ENCODE peak calls at places on chromosomes 1 and 21, in seven cellular contexts. One of them, this sample, is unnamed.

GRCh38 chr1:18974005-18974404 is 17.5 kb upstream of the IFFO2 start:
- DNase-seq in Calu3: no peak
- DNase-seq in psoas muscle: no peak
- DNase-seq in endothelial cell: no peak
- DNase-seq in neural progenitor cell: no peak
- DNase-seq in fibroblast of mammary gland: no peak
- DNase-seq in thoracic aorta: no peak
- DNase-seq in this sample: no peak

GRCh38 chr1:100530901-100531487 is 6.9 kb upstream of the GPR88 start:
- DNase-seq in psoas muscle: peak
- DNase-seq in Calu3: no peak
- DNase-seq in neural progenitor cell: no peak
- DNase-seq in thoracic aorta: no peak
- DNase-seq in endothelial cell: no peak
- DNase-seq in fibroblast of mammary gland: peak
- DNase-seq in this sample: no peak

GRCh38 chr1:2235300-2235998 is 7.3 kb downstream of the SKI start:
- DNase-seq in fibroblast of mammary gland: no peak
- DNase-seq in endothelial cell: no peak
- DNase-seq in psoas muscle: no peak
- DNase-seq in neural progenitor cell: no peak
- DNase-seq in thoracic aorta: no peak
- DNase-seq in Calu3: no peak
- DNase-seq in this sample: no peak

GRCh38 chr1:212566522-212567479 is 41.8 kb upstream of the ATF3 start:
- DNase-seq in fibroblast of mammary gland: peak
- DNase-seq in endothelial cell: no peak
- DNase-seq in Calu3: peak
- DNase-seq in thoracic aorta: no peak
- DNase-seq in neural progenitor cell: no peak
- DNase-seq in psoas muscle: no peak
- DNase-seq in this sample: no peak

GRCh38 chr1:2474104-2474787 is 1.8 kb upstream of the PLCH2 start:
- DNase-seq in psoas muscle: no peak
- DNase-seq in fibroblast of mammary gland: no peak
- DNase-seq in endothelial cell: no peak
- DNase-seq in Calu3: no peak
- DNase-seq in neural progenitor cell: peak
- DNase-seq in thoracic aorta: no peak
- DNase-seq in this sample: no peak

GRCh38 chr1:111290640-111291039 is at the start of gene CHIA:
- DNase-seq in thoracic aorta: no peak
- DNase-seq in neural progenitor cell: no peak
- DNase-seq in Calu3: no peak
- DNase-seq in endothelial cell: no peak
- DNase-seq in fibroblast of mammary gland: peak
- DNase-seq in psoas muscle: no peak
- DNase-seq in this sample: no peak

GRCh38 chr1:164473544-164473943 is 85.4 kb upstream of the PBX1 start:
- DNase-seq in thoracic aorta: no peak
- DNase-seq in psoas muscle: no peak
- DNase-seq in Calu3: no peak
- DNase-seq in endothelial cell: no peak
- DNase-seq in fibroblast of mammary gland: no peak
- DNase-seq in neural progenitor cell: no peak
- DNase-seq in this sample: no peak

GRCh38 chr1:33320619-33321165 is at the start of gene A3GALT2:
- DNase-seq in thoracic aorta: no peak
- DNase-seq in psoas muscle: no peak
- DNase-seq in neural progenitor cell: no peak
- DNase-seq in Calu3: no peak
- DNase-seq in endothelial cell: no peak
- DNase-seq in fibroblast of mammary gland: no peak
- DNase-seq in this sample: peak

GRCh38 chr1:53127546-53127945 is 14.9 kb downstream of the SLC1A7 start:
- DNase-seq in fibroblast of mammary gland: peak
- DNase-seq in endothelial cell: no peak
- DNase-seq in Calu3: no peak
- DNase-seq in thoracic aorta: no peak
- DNase-seq in psoas muscle: no peak
- DNase-seq in neural progenitor cell: no peak
- DNase-seq in this sample: no peak

GRCh38 chr1:10716840-10717239 is 79.6 kb downstream of the CASZ1 start:
- DNase-seq in endothelial cell: no peak
- DNase-seq in fibroblast of mammary gland: no peak
- DNase-seq in neural progenitor cell: no peak
- DNase-seq in psoas muscle: no peak
- DNase-seq in thoracic aorta: no peak
- DNase-seq in Calu3: no peak
- DNase-seq in this sample: no peak

GRCh38 chr1:164557270-164557669 is 1.7 kb upstream of the PBX1 start:
- DNase-seq in neural progenitor cell: no peak
- DNase-seq in fibroblast of mammary gland: no peak
- DNase-seq in psoas muscle: no peak
- DNase-seq in endothelial cell: no peak
- DNase-seq in Calu3: peak
- DNase-seq in thoracic aorta: no peak
- DNase-seq in this sample: no peak

GRCh38 chr1:217135569-217135915 is 412.3 kb upstream of the ESRRG start:
- DNase-seq in Calu3: no peak
- DNase-seq in neural progenitor cell: peak
- DNase-seq in endothelial cell: peak
- DNase-seq in thoracic aorta: no peak
- DNase-seq in psoas muscle: no peak
- DNase-seq in fibroblast of mammary gland: no peak
- DNase-seq in this sample: no peak

GRCh38 chr1:169890761-169891538 is 2.7 kb downstream of the SCYL3 start:
- DNase-seq in endothelial cell: no peak
- DNase-seq in Calu3: peak
- DNase-seq in psoas muscle: no peak
- DNase-seq in fibroblast of mammary gland: no peak
- DNase-seq in neural progenitor cell: no peak
- DNase-seq in thoracic aorta: no peak
- DNase-seq in this sample: no peak

GRCh38 chr21:42799516-42799915 is 79.8 kb downstream of the WDR4 start:
- DNase-seq in fibroblast of mammary gland: peak
- DNase-seq in psoas muscle: no peak
- DNase-seq in neural progenitor cell: no peak
- DNase-seq in endothelial cell: no peak
- DNase-seq in thoracic aorta: no peak
- DNase-seq in Calu3: peak
- DNase-seq in this sample: no peak

GRCh38 chr1:48500541-48501440 is 28.8 kb upstream of the SPATA6 start:
- DNase-seq in endothelial cell: no peak
- DNase-seq in neural progenitor cell: no peak
- DNase-seq in Calu3: no peak
- DNase-seq in fibroblast of mammary gland: no peak
- DNase-seq in thoracic aorta: no peak
- DNase-seq in psoas muscle: no peak
- DNase-seq in this sample: no peak

GRCh38 chr1:28156821-28157220 is 19.7 kb downstream of the PTAFR start:
- DNase-seq in psoas muscle: peak
- DNase-seq in thoracic aorta: no peak
- DNase-seq in neural progenitor cell: no peak
- DNase-seq in endothelial cell: no peak
- DNase-seq in Calu3: no peak
- DNase-seq in fibroblast of mammary gland: no peak
- DNase-seq in this sample: peak

GRCh38 chr1:170660874-170661645 is 2.9 kb upstream of the PRRX1 start:
- DNase-seq in psoas muscle: peak
- DNase-seq in fibroblast of mammary gland: peak
- DNase-seq in thoracic aorta: no peak
- DNase-seq in neural progenitor cell: peak
- DNase-seq in Calu3: no peak
- DNase-seq in endothelial cell: peak
- DNase-seq in this sample: no peak

GRCh38 chr1:2786329-2787162 is 14.9 kb downstream of the TTC34 start:
- DNase-seq in psoas muscle: peak
- DNase-seq in fibroblast of mammary gland: no peak
- DNase-seq in neural progenitor cell: peak
- DNase-seq in thoracic aorta: no peak
- DNase-seq in endothelial cell: peak
- DNase-seq in Calu3: peak
- DNase-seq in this sample: no peak

GRCh38 chr1:109170051-109170775 is 43.5 kb upstream of the SARS1 start:
- DNase-seq in psoas muscle: no peak
- DNase-seq in thoracic aorta: no peak
- DNase-seq in endothelial cell: no peak
- DNase-seq in Calu3: no peak
- DNase-seq in neural progenitor cell: no peak
- DNase-seq in fibroblast of mammary gland: no peak
- DNase-seq in this sample: no peak

GRCh38 chr21:35652196-35652595 is 408.1 kb downstream of the SETD4 start:
- DNase-seq in psoas muscle: no peak
- DNase-seq in fibroblast of mammary gland: peak
- DNase-seq in Calu3: no peak
- DNase-seq in thoracic aorta: no peak
- DNase-seq in endothelial cell: no peak
- DNase-seq in neural progenitor cell: no peak
- DNase-seq in this sample: no peak

GRCh38 chr21:35646606-35647005 is 413.7 kb downstream of the SETD4 start:
- DNase-seq in neural progenitor cell: no peak
- DNase-seq in endothelial cell: no peak
- DNase-seq in psoas muscle: no peak
- DNase-seq in Calu3: no peak
- DNase-seq in thoracic aorta: no peak
- DNase-seq in fibroblast of mammary gland: peak
- DNase-seq in this sample: no peak

GRCh38 chr21:35649186-35649585 is 411.1 kb downstream of the SETD4 start:
- DNase-seq in fibroblast of mammary gland: peak
- DNase-seq in Calu3: no peak
- DNase-seq in neural progenitor cell: no peak
- DNase-seq in psoas muscle: no peak
- DNase-seq in thoracic aorta: no peak
- DNase-seq in endothelial cell: no peak
- DNase-seq in this sample: no peak

GRCh38 chr21:35651166-35651565 is 409.2 kb downstream of the SETD4 start:
- DNase-seq in neural progenitor cell: peak
- DNase-seq in fibroblast of mammary gland: no peak
- DNase-seq in Calu3: no peak
- DNase-seq in thoracic aorta: no peak
- DNase-seq in psoas muscle: no peak
- DNase-seq in endothelial cell: no peak
- DNase-seq in this sample: no peak

GRCh38 chr21:35648512-35648911 is 411.8 kb downstream of the SETD4 start:
- DNase-seq in fibroblast of mammary gland: no peak
- DNase-seq in psoas muscle: no peak
- DNase-seq in thoracic aorta: no peak
- DNase-seq in Calu3: no peak
- DNase-seq in endothelial cell: no peak
- DNase-seq in neural progenitor cell: no peak
- DNase-seq in this sample: no peak
- TF ChIP-seq CTCF in fibroblast of mammary gland: no peak
- TF ChIP-seq CTCF in psoas muscle: no peak
- TF ChIP-seq CTCF in thoracic aorta: no peak
- TF ChIP-seq CTCF in Calu3: no peak
- TF ChIP-seq CTCF in endothelial cell: no peak
- TF ChIP-seq CTCF in neural progenitor cell: no peak
- TF ChIP-seq CTCF in this sample: no peak

GRCh38 chr1:117537291-117537920 is 68.4 kb upstream of the TENT5C start:
- DNase-seq in thoracic aorta: no peak
- DNase-seq in Calu3: peak
- DNase-seq in neural progenitor cell: peak
- DNase-seq in psoas muscle: no peak
- DNase-seq in fibroblast of mammary gland: no peak
- DNase-seq in endothelial cell: peak
- DNase-seq in this sample: no peak
- TF ChIP-seq CTCF in thoracic aorta: no peak
- TF ChIP-seq CTCF in Calu3: no peak
- TF ChIP-seq CTCF in neural progenitor cell: no peak
- TF ChIP-seq CTCF in psoas muscle: no peak
- TF ChIP-seq CTCF in fibroblast of mammary gland: no peak
- TF ChIP-seq CTCF in endothelial cell: no peak
- TF ChIP-seq CTCF in this sample: no peak

GRCh38 chr1:207658408-207658807 is 13.5 kb downstream of the CR1L start:
- DNase-seq in Calu3: no peak
- DNase-seq in thoracic aorta: no peak
- DNase-seq in psoas muscle: no peak
- DNase-seq in endothelial cell: no peak
- DNase-seq in fibroblast of mammary gland: no peak
- DNase-seq in neural progenitor cell: no peak
- DNase-seq in this sample: no peak

GRCh38 chr1:207651583-207651982 is 6.7 kb downstream of the CR1L start:
- DNase-seq in endothelial cell: no peak
- DNase-seq in thoracic aorta: no peak
- DNase-seq in fibroblast of mammary gland: no peak
- DNase-seq in neural progenitor cell: no peak
- DNase-seq in Calu3: no peak
- DNase-seq in psoas muscle: no peak
- DNase-seq in this sample: no peak

GRCh38 chr1:207649865-207650580 is 5.1 kb downstream of the CR1L start:
- DNase-seq in endothelial cell: no peak
- DNase-seq in fibroblast of mammary gland: no peak
- DNase-seq in neural progenitor cell: no peak
- DNase-seq in thoracic aorta: no peak
- DNase-seq in Calu3: no peak
- DNase-seq in psoas muscle: no peak
- DNase-seq in this sample: no peak

GRCh38 chr1:207658904-207659485 is 14.1 kb downstream of the CR1L start:
- DNase-seq in Calu3: no peak
- DNase-seq in endothelial cell: no peak
- DNase-seq in thoracic aorta: no peak
- DNase-seq in fibroblast of mammary gland: no peak
- DNase-seq in neural progenitor cell: no peak
- DNase-seq in psoas muscle: no peak
- DNase-seq in this sample: no peak

DNA sequence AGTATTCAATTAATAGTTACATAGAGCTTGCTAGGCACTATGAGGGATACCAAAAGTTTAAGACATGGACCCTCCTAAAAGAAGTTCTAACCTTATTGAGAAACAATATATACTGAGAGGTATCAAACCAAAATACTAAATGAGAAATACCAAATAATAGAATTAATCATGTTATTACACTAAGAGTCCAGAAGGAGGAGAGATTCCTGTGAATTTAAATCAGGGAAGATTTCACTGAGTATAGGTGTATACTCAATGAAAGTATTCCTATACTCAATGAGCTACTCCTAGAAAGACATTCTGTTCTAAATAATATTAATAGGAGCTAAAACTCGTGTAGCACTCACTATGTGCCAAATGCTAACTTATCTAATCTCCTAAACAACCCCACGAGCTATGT is 9.4 kb downstream of the CR1L start:
- DNase-seq in psoas muscle: no peak
- DNase-seq in neural progenitor cell: no peak
- DNase-seq in Calu3: no peak
- DNase-seq in fibroblast of mammary gland: no peak
- DNase-seq in endothelial cell: no peak
- DNase-seq in thoracic aorta: no peak
- DNase-seq in this sample: no peak
- TF ChIP-seq CTCF in psoas muscle: peak
- TF ChIP-seq CTCF in neural progenitor cell: peak
- TF ChIP-seq CTCF in Calu3: peak
- TF ChIP-seq CTCF in fibroblast of mammary gland: peak
- TF ChIP-seq CTCF in endothelial cell: peak
- TF ChIP-seq CTCF in thoracic aorta: no peak
- TF ChIP-seq CTCF in this sample: no peak

GRCh38 chr1:150213170-150214098 is 22.5 kb downstream of the ANP32E start:
- DNase-seq in endothelial cell: peak
- DNase-seq in neural progenitor cell: peak
- DNase-seq in thoracic aorta: peak
- DNase-seq in fibroblast of mammary gland: peak
- DNase-seq in psoas muscle: peak
- DNase-seq in Calu3: peak
- DNase-seq in this sample: peak
- TF ChIP-seq CTCF in endothelial cell: no peak
- TF ChIP-seq CTCF in neural progenitor cell: peak
- TF ChIP-seq CTCF in thoracic aorta: peak
- TF ChIP-seq CTCF in fibroblast of mammary gland: peak
- TF ChIP-seq CTCF in psoas muscle: no peak
- TF ChIP-seq CTCF in Calu3: no peak
- TF ChIP-seq CTCF in this sample: peak